ENCODE peak calls at places on chromosomes 12 and 14, in seven cellular contexts. One of them, this sample, is unnamed. For H3K27me3, the result is how much of the 10 kb centered on the place peaks cover.

GRCh38 chr12:79454338-79454777 is 236.4 kb downstream of the PAWR start:
- DNase-seq in colonic mucosa: no peak
- DNase-seq in RWPE2: no peak
- DNase-seq in tibial nerve: no peak
- DNase-seq in CD4-positive, CD25-positive, alpha-beta regulatory T cell: no peak
- DNase-seq in adrenal gland: no peak
- DNase-seq in ovary: no peak
- DNase-seq in this sample: no peak

GRCh38 chr14:96040836-96041371 is 1.7 kb downstream of the C14orf132 start:
- DNase-seq in colonic mucosa: no peak
- DNase-seq in RWPE2: no peak
- DNase-seq in tibial nerve: no peak
- DNase-seq in CD4-positive, CD25-positive, alpha-beta regulatory T cell: no peak
- DNase-seq in adrenal gland: no peak
- DNase-seq in ovary: no peak
- DNase-seq in this sample: no peak

GRCh38 chr12:94637714-94638113 is 12.6 kb downstream of the TMCC3 start:
- DNase-seq in colonic mucosa: no peak
- DNase-seq in RWPE2: no peak
- DNase-seq in tibial nerve: no peak
- DNase-seq in CD4-positive, CD25-positive, alpha-beta regulatory T cell: no peak
- DNase-seq in adrenal gland: no peak
- DNase-seq in ovary: no peak
- DNase-seq in this sample: no peak

GRCh38 chr12:96401061-96401871 is 1.0 kb upstream of the CDK17 start:
- DNase-seq in colonic mucosa: peak
- DNase-seq in RWPE2: no peak
- DNase-seq in tibial nerve: no peak
- DNase-seq in CD4-positive, CD25-positive, alpha-beta regulatory T cell: peak
- DNase-seq in adrenal gland: peak
- DNase-seq in ovary: no peak
- DNase-seq in this sample: no peak

GRCh38 chr12:75666980-75667359 is 155.6 kb upstream of the KRR1 start:
- DNase-seq in colonic mucosa: no peak
- DNase-seq in RWPE2: no peak
- DNase-seq in tibial nerve: no peak
- DNase-seq in CD4-positive, CD25-positive, alpha-beta regulatory T cell: no peak
- DNase-seq in adrenal gland: no peak
- DNase-seq in ovary: no peak
- DNase-seq in this sample: no peak

GRCh38 chr14:100037351-100037750 is 27.9 kb upstream of the EVL start:
- DNase-seq in colonic mucosa: no peak
- DNase-seq in RWPE2: no peak
- DNase-seq in tibial nerve: no peak
- DNase-seq in CD4-positive, CD25-positive, alpha-beta regulatory T cell: no peak
- DNase-seq in adrenal gland: peak
- DNase-seq in ovary: no peak
- DNase-seq in this sample: no peak

GRCh38 chr12:109448272-109448671 is 28.8 kb downstream of the KCTD10 start:
- DNase-seq in colonic mucosa: peak
- DNase-seq in RWPE2: no peak
- DNase-seq in tibial nerve: no peak
- DNase-seq in CD4-positive, CD25-positive, alpha-beta regulatory T cell: no peak
- DNase-seq in adrenal gland: no peak
- DNase-seq in ovary: no peak
- DNase-seq in this sample: no peak

GRCh38 chr12:3216726-3217682 is 139.8 kb downstream of the TSPAN9 start:
- DNase-seq in colonic mucosa: no peak
- DNase-seq in RWPE2: peak
- DNase-seq in tibial nerve: no peak
- DNase-seq in CD4-positive, CD25-positive, alpha-beta regulatory T cell: no peak
- DNase-seq in adrenal gland: no peak
- DNase-seq in ovary: no peak
- DNase-seq in this sample: peak

GRCh38 chr14:94665121-94665520 is 52.9 kb downstream of the SERPINA3 start:
- DNase-seq in colonic mucosa: no peak
- DNase-seq in RWPE2: no peak
- DNase-seq in tibial nerve: peak
- DNase-seq in CD4-positive, CD25-positive, alpha-beta regulatory T cell: no peak
- DNase-seq in adrenal gland: peak
- DNase-seq in ovary: no peak
- DNase-seq in this sample: no peak

GRCh38 chr12:52791271-52792184 is 4.4 kb downstream of the KRT3 start:
- DNase-seq in colonic mucosa: no peak
- DNase-seq in RWPE2: no peak
- DNase-seq in tibial nerve: no peak
- DNase-seq in CD4-positive, CD25-positive, alpha-beta regulatory T cell: no peak
- DNase-seq in adrenal gland: no peak
- DNase-seq in ovary: no peak
- DNase-seq in this sample: no peak
- H3K27me3 ChIP-seq in colonic mucosa: under half
- H3K27me3 ChIP-seq in RWPE2: under half
- H3K27me3 ChIP-seq in tibial nerve: under half
- H3K27me3 ChIP-seq in CD4-positive, CD25-positive, alpha-beta regulatory T cell: under half
- H3K27me3 ChIP-seq in adrenal gland: under half
- H3K27me3 ChIP-seq in ovary: under half
- H3K27me3 ChIP-seq in this sample: under half

DNA sequence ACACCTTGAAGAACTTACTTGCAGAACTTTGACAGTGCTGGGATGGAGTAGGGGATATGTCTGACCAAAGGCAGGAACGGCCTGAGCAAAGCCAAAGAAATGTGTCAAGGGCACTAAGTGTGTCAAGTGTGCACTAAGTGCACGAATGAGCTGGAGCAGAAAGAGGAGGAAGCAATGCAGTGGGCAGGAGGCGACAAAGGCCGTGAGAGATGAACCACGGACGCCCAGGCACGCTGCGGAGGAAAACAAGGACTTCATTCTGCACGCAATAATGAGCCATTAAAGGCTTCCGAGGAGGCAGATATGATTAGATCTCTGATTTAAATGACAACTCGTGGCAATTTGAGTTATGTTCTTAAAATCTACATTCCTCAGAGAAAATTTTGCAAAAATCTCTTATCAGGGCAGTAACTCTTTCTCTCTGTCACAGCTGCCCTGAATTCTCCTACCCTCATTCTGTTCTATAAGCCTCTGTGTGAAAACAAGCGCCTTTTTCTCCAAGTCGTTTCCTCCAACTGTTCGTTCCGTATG is 25.3 kb downstream of the GRIN2B start:
- DNase-seq in colonic mucosa: no peak
- DNase-seq in RWPE2: no peak
- DNase-seq in tibial nerve: no peak
- DNase-seq in CD4-positive, CD25-positive, alpha-beta regulatory T cell: no peak
- DNase-seq in adrenal gland: no peak
- DNase-seq in ovary: no peak
- DNase-seq in this sample: no peak
- H3K27me3 ChIP-seq in colonic mucosa: under half
- H3K27me3 ChIP-seq in RWPE2: under half
- H3K27me3 ChIP-seq in tibial nerve: under half
- H3K27me3 ChIP-seq in CD4-positive, CD25-positive, alpha-beta regulatory T cell: under half
- H3K27me3 ChIP-seq in adrenal gland: under half
- H3K27me3 ChIP-seq in ovary: under half
- H3K27me3 ChIP-seq in this sample: under half

GRCh38 chr12:4277205-4277543 is 3.6 kb downstream of the CCND2 start:
- DNase-seq in colonic mucosa: no peak
- DNase-seq in RWPE2: no peak
- DNase-seq in tibial nerve: no peak
- DNase-seq in CD4-positive, CD25-positive, alpha-beta regulatory T cell: no peak
- DNase-seq in adrenal gland: no peak
- DNase-seq in ovary: no peak
- DNase-seq in this sample: no peak
- H3K27me3 ChIP-seq in colonic mucosa: under half
- H3K27me3 ChIP-seq in RWPE2: under half
- H3K27me3 ChIP-seq in tibial nerve: under half
- H3K27me3 ChIP-seq in CD4-positive, CD25-positive, alpha-beta regulatory T cell: under half
- H3K27me3 ChIP-seq in adrenal gland: under half
- H3K27me3 ChIP-seq in ovary: under half
- H3K27me3 ChIP-seq in this sample: under half

GRCh38 chr12:87815738-87816137 is 213.5 kb downstream of the C12orf50 start:
- DNase-seq in colonic mucosa: no peak
- DNase-seq in RWPE2: no peak
- DNase-seq in tibial nerve: no peak
- DNase-seq in CD4-positive, CD25-positive, alpha-beta regulatory T cell: no peak
- DNase-seq in adrenal gland: no peak
- DNase-seq in ovary: no peak
- DNase-seq in this sample: no peak
- H3K27me3 ChIP-seq in colonic mucosa: under half
- H3K27me3 ChIP-seq in RWPE2: under half
- H3K27me3 ChIP-seq in tibial nerve: under half
- H3K27me3 ChIP-seq in CD4-positive, CD25-positive, alpha-beta regulatory T cell: under half
- H3K27me3 ChIP-seq in adrenal gland: under half
- H3K27me3 ChIP-seq in ovary: under half
- H3K27me3 ChIP-seq in this sample: under half

DNA sequence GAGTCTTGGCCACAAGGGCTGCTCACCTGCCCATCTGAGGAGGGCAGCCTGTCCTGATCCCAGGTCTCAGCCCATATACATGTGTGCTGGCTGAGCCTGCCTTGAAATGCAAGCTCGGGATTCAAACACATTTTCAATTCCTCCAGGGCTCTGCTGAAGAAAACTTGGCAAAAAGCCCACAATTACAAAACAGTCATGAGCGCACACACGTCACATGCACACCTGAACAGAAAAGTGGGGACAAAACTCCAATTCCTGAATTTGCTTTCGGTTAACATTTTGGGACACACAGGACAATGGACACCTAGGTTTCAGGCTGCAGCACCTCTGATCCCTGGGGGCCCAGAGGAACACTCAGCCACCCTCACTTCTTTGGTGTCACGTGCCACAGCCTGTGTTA is 113.9 kb downstream of the RBM19 start:
- DNase-seq in colonic mucosa: no peak
- DNase-seq in RWPE2: no peak
- DNase-seq in tibial nerve: no peak
- DNase-seq in CD4-positive, CD25-positive, alpha-beta regulatory T cell: no peak
- DNase-seq in adrenal gland: no peak
- DNase-seq in ovary: no peak
- DNase-seq in this sample: no peak
- H3K27me3 ChIP-seq in colonic mucosa: under half
- H3K27me3 ChIP-seq in RWPE2: under half
- H3K27me3 ChIP-seq in tibial nerve: under half
- H3K27me3 ChIP-seq in CD4-positive, CD25-positive, alpha-beta regulatory T cell: under half
- H3K27me3 ChIP-seq in adrenal gland: under half
- H3K27me3 ChIP-seq in ovary: under half
- H3K27me3 ChIP-seq in this sample: under half

GRCh38 chr12:49543914-49544815 is 5.3 kb downstream of the KCNH3 start:
- DNase-seq in colonic mucosa: no peak
- DNase-seq in RWPE2: no peak
- DNase-seq in tibial nerve: no peak
- DNase-seq in CD4-positive, CD25-positive, alpha-beta regulatory T cell: no peak
- DNase-seq in adrenal gland: no peak
- DNase-seq in ovary: no peak
- DNase-seq in this sample: no peak
- H3K27me3 ChIP-seq in colonic mucosa: under half
- H3K27me3 ChIP-seq in RWPE2: under half
- H3K27me3 ChIP-seq in tibial nerve: half or more
- H3K27me3 ChIP-seq in CD4-positive, CD25-positive, alpha-beta regulatory T cell: under half
- H3K27me3 ChIP-seq in adrenal gland: under half
- H3K27me3 ChIP-seq in ovary: under half
- H3K27me3 ChIP-seq in this sample: under half